ENCODE peak calls at places on chromosomes 3 and 15, in ten cellular contexts. M is iPS DF 6.9; E is myocyte; B is RPMI7951; Q is stimulated activated CD8-positive, alpha-beta memory T cell treated with anti-CD3 and anti-CD28 coated beads, Interleukin-15, amount 100 ng/mL, for 4 hours; T is endothelial cell; L is NCI-H1092; V is activated T-cell treated with anti-CD3 and anti-CD28 coated beads for 4 hours; F is HT1080; D is HuH-7. Y is an unnamed sample.
A peak's percentile ranks its signal among the peaks of the same experiment; 100 is the strongest.

GRCh38 chr3:32238816-32239637 is 547 bp downstream of the CMTM8 start:
- DNase-seq in M (no peak), E (peak; percentile 51), B (peak; percentile 15), Q (no peak), T (peak; percentile 51), L (no peak), V (no peak), F (peak; percentile 23), D (peak; percentile 34), Y (peak; percentile 68)

GRCh38 chr3:113053169-113053568 is 62.4 kb downstream of the GTPBP8 start:
- DNase-seq in M (no peak), E (no peak), B (no peak), Q (no peak), T (no peak), L (no peak), V (no peak), F (no peak), D (no peak), Y (no peak)

GRCh38 chr3:177905895-177906511 is 630.2 kb upstream of the KCNMB2 start:
- DNase-seq in M (no peak), E (peak; percentile 88), B (peak; percentile 82), Q (no peak), T (no peak), L (no peak), V (no peak), F (peak; percentile 65), D (peak; percentile 42), Y (no peak)

GRCh38 chr15:31275331-31276262 is 51.0 kb upstream of the KLF13 start:
- DNase-seq in M (no peak), E (peak; percentile 51), B (peak; percentile 64), Q (no peak), T (no peak), L (no peak), V (no peak), F (no peak), D (no peak), Y (no peak)

GRCh38 chr3:36496734-36497133 is 116.4 kb downstream of the STAC start:
- DNase-seq in M (no peak), E (peak; percentile 10), B (no peak), Q (no peak), T (no peak), L (no peak), V (no peak), F (no peak), D (no peak), Y (no peak)

GRCh38 chr3:184884359-184885017 is 72.5 kb downstream of the VPS8 start:
- DNase-seq in M (no peak), E (no peak), B (no peak), Q (no peak), T (no peak), L (no peak), V (no peak), F (no peak), D (no peak), Y (no peak)

GRCh38 chr3:23387286-23387918 is 184.3 kb downstream of the UBE2E2 start:
- DNase-seq in M (no peak), E (no peak), B (no peak), Q (no peak), T (no peak), L (no peak), V (no peak), F (no peak), D (no peak), Y (no peak)

GRCh38 chr15:48367483-48367882 is 36.3 kb downstream of the DUT start:
- DNase-seq in M (no peak), E (peak; percentile 56), B (peak; percentile 36), Q (no peak), T (no peak), L (no peak), V (no peak), F (peak; percentile 56), D (no peak), Y (no peak)

GRCh38 chr3:193660698-193661400 is 67.8 kb downstream of the OPA1 start:
- DNase-seq in M (no peak), E (no peak), B (no peak), Q (no peak), T (no peak), L (no peak), V (no peak), F (no peak), D (no peak), Y (no peak)

GRCh38 chr3:45214061-45214680 is 11.9 kb downstream of the TMEM158 start:
- DNase-seq in M (no peak), E (no peak), B (no peak), Q (no peak), T (no peak), L (no peak), V (no peak), F (no peak), D (no peak), Y (no peak)

GRCh38 chr3:146861262-146861661 is 256.1 kb upstream of the PLSCR5 start:
- DNase-seq in M (no peak), E (no peak), B (no peak), Q (no peak), T (no peak), L (no peak), V (no peak), F (no peak), D (no peak), Y (no peak)

GRCh38 chr3:4838621-4839022 is 140.6 kb upstream of the BHLHE40 start:
- DNase-seq in M (no peak), E (no peak), B (no peak), Q (no peak), T (no peak), L (no peak), V (no peak), F (no peak), D (no peak), Y (no peak)

GRCh38 chr3:45987368-45988099 is 8.1 kb downstream of the FYCO1 start:
- DNase-seq in M (no peak), E (peak; percentile 85), B (no peak), Q (no peak), T (no peak), L (no peak), V (no peak), F (peak; percentile 52), D (peak; percentile 30), Y (no peak)

GRCh38 chr15:47801522-47801921 is 84.2 kb downstream of the SEMA6D start:
- DNase-seq in M (no peak), E (no peak), B (no peak), Q (no peak), T (no peak), L (no peak), V (no peak), F (no peak), D (no peak), Y (no peak)

GRCh38 chr15:70378126-70379031 is 280.7 kb upstream of the TLE3 start:
- DNase-seq in M (no peak), E (no peak), B (no peak), Q (no peak), T (no peak), L (no peak), V (no peak), F (no peak), D (no peak), Y (no peak)

GRCh38 chr3:125683067-125683844 is 88.0 kb upstream of the OSBPL11 start:
- DNase-seq in M (no peak), E (peak; percentile 29), B (no peak), Q (no peak), T (no peak), L (peak; percentile 23), V (no peak), F (no peak), D (no peak), Y (no peak)

GRCh38 chr3:16513141-16514020 is at the start of gene RFTN1:
- DNase-seq in M (no peak), E (peak; percentile 63), B (peak; percentile 77), Q (no peak), T (peak; percentile 55), L (no peak), V (peak; percentile 43), F (peak; percentile 71), D (no peak), Y (peak; percentile 51)

GRCh38 chr3:15528881-15529537 is 7.5 kb upstream of the COLQ start:
- DNase-seq in M (no peak), E (no peak), B (no peak), Q (no peak), T (no peak), L (no peak), V (no peak), F (no peak), D (no peak), Y (no peak)

GRCh38 chr3:152638707-152639450 is 196.1 kb upstream of the P2RY1 start:
- DNase-seq in M (no peak), E (no peak), B (no peak), Q (no peak), T (no peak), L (no peak), V (no peak), F (no peak), D (no peak), Y (no peak)

GRCh38 chr3:85853805-85854204 is 895.0 kb downstream of the CADM2 start:
- DNase-seq in M (no peak), E (no peak), B (no peak), Q (no peak), T (no peak), L (no peak), V (no peak), F (no peak), D (no peak), Y (no peak)

GRCh38 chr3:137012097-137012501 is 54.3 kb downstream of the IL20RB start:
- DNase-seq in M (no peak), E (peak; percentile 33), B (peak; percentile 83), Q (no peak), T (no peak), L (no peak), V (no peak), F (peak; percentile 64), D (no peak), Y (no peak)